ENCODE peak calls at places on chromosomes 16 and 17, in four cellular contexts. P is neural crest cell, K is fibroblast of the conjunctiva, V is NCI-H1436. Y is an unnamed sample.

GRCh38 chr17:63826468-63827001 is 696 bp upstream of the PSMC5 start:
- DNase-seq in P (no peak), K (no peak), V (no peak), Y (no peak)

GRCh38 chr16:56068314-56068713 is 123.0 kb upstream of the GNAO1 start:
- DNase-seq in P (no peak), K (no peak), V (no peak), Y (no peak)

GRCh38 chr17:68020451-68020779 is 15.1 kb upstream of the KPNA2 start:
- DNase-seq in P (no peak), K (no peak), V (no peak), Y (no peak)

GRCh38 chr16:88058136-88058535 is 106.9 kb downstream of the BANP start:
- DNase-seq in P (no peak), K (no peak), V (no peak), Y (no peak)

GRCh38 chr17:17603178-17603894 is 11.8 kb upstream of the PEMT start:
- DNase-seq in P (no peak), K (no peak), V (peak), Y (no peak)

GRCh38 chr17:27674335-27674734 is 43.3 kb downstream of the LGALS9 start:
- DNase-seq in P (no peak), K (no peak), V (no peak), Y (no peak)

GRCh38 chr17:49053171-49053829 is 56.1 kb downstream of the IGF2BP1 start:
- DNase-seq in P (no peak), K (no peak), V (no peak), Y (no peak)

GRCh38 chr17:81621494-81622230 is 15.2 kb downstream of the NPLOC4 start:
- DNase-seq in P (no peak), K (no peak), V (no peak), Y (no peak)

GRCh38 chr17:58351710-58352017 is 337 bp downstream of the SUPT4H1 start:
- DNase-seq in P (no peak), K (no peak), V (no peak), Y (no peak)

GRCh38 chr16:11546522-11547485 is 39.9 kb downstream of the LITAF start:
- DNase-seq in P (no peak), K (peak), V (no peak), Y (no peak)

GRCh38 chr16:13316008-13316407 is 414.6 kb downstream of the SHISA9 start:
- DNase-seq in P (no peak), K (no peak), V (no peak), Y (no peak)

GRCh38 chr17:71764507-71764906 is 356.3 kb upstream of the SOX9 start:
- DNase-seq in P (peak), K (no peak), V (peak), Y (no peak)

GRCh38 chr17:40014375-40014980 is 762 bp upstream of the CSF3 start:
- DNase-seq in P (no peak), K (no peak), V (no peak), Y (no peak)

GRCh38 chr17:49315551-49315951 is 46.5 kb downstream of the ZNF652 start:
- DNase-seq in P (peak), K (peak), V (peak), Y (peak)

GRCh38 chr17:40148527-40148926 is 8.2 kb downstream of the CASC3 start:
- DNase-seq in P (no peak), K (no peak), V (no peak), Y (no peak)

GRCh38 chr16:83420206-83420760 is 387.5 kb upstream of the HSBP1 start:
- DNase-seq in P (peak), K (no peak), V (no peak), Y (no peak)

GRCh38 chr17:27601069-27601974 is 29.7 kb upstream of the LGALS9 start:
- DNase-seq in P (peak), K (peak), V (peak), Y (peak)

GRCh38 chr16:4852221-4852872 is 5.1 kb downstream of the UBN1 start:
- DNase-seq in P (no peak), K (no peak), V (no peak), Y (no peak)

GRCh38 chr17:34610506-34610905 is 31.1 kb downstream of the TMEM132E start:
- DNase-seq in P (no peak), K (no peak), V (no peak), Y (no peak)

GRCh38 chr17:15432807-15433547 is 34.4 kb downstream of the CDRT4 start:
- DNase-seq in P (no peak), K (peak), V (no peak), Y (no peak)

GRCh38 chr17:71472809-71473789 is 647.7 kb upstream of the SOX9 start:
- DNase-seq in P (peak), K (peak), V (peak), Y (no peak)

GRCh38 chr17:64357191-64357981 is 33.3 kb downstream of the PECAM1 start:
- DNase-seq in P (no peak), K (peak), V (no peak), Y (no peak)

GRCh38 chr17:57913576-57914273 is 41.5 kb downstream of the CUEDC1 start:
- DNase-seq in P (no peak), K (no peak), V (no peak), Y (no peak)

GRCh38 chr17:82350182-82351030 is 8.6 kb upstream of the TEX19 start:
- DNase-seq in P (no peak), K (no peak), V (no peak), Y (no peak)

GRCh38 chr16:28237754-28238357 is 26.1 kb upstream of the XPO6 start:
- DNase-seq in P (no peak), K (no peak), V (no peak), Y (no peak)

GRCh38 chr16:74711938-74712337 is 11.3 kb upstream of the MLKL start:
- DNase-seq in P (no peak), K (no peak), V (no peak), Y (no peak)

GRCh38 chr17:62678214-62678919 is 50.9 kb downstream of the MRC2 start:
- DNase-seq in P (no peak), K (no peak), V (no peak), Y (no peak)